ENCODE peak calls at places on chromosome 11, in five cellular contexts. K, Y, F, G and T are unnamed samples.

GRCh38 chr11:67406420-67406968 is 2.6 kb downstream of the TBC1D10C start:
- DNase-seq in F (no peak), G (no peak), Y (no peak), K (no peak), T (no peak)

GRCh38 chr11:124804884-124805283 is 4.7 kb upstream of the MSANTD2 start:
- DNase-seq in F (no peak), G (no peak), Y (no peak), K (no peak), T (no peak)

GRCh38 chr11:72833083-72833733 is 19.0 kb downstream of the ATG16L2 start:
- DNase-seq in F (no peak), K (no peak), G (no peak), Y (no peak), T (no peak)

GRCh38 chr11:12889243-12889642 is 119.9 kb upstream of the RASSF10 start:
- DNase-seq in K (no peak), F (no peak), Y (no peak), G (peak; percentile 67), T (no peak)

GRCh38 chr11:119797137-119797611 is 68.2 kb upstream of the NECTIN1 start:
- DNase-seq in F (no peak), G (no peak), K (no peak), Y (no peak), T (no peak)

GRCh38 chr11:8733847-8734246 is 51.3 kb downstream of the RPL27A start:
- DNase-seq in G (no peak), F (no peak), K (peak; percentile 88), Y (no peak), T (no peak)

GRCh38 chr11:72069787-72070251 is 10.5 kb downstream of the NUMA1 start:
- DNase-seq in K (peak; percentile 71), G (peak; percentile 84), F (peak; percentile 42), Y (no peak), T (peak; percentile 87)

GRCh38 chr11:110011595-110011994 is 81.6 kb upstream of the ZC3H12C start:
- DNase-seq in Y (no peak), K (no peak), F (no peak), G (no peak), T (no peak)

GRCh38 chr11:130070829-130071205 is 1.1 kb downstream of the APLP2 start:
- DNase-seq in F (no peak), Y (no peak), K (peak; percentile 55), G (peak; percentile 36), T (no peak)

GRCh38 chr11:119585038-119585666 is 143.8 kb downstream of the NECTIN1 start:
- DNase-seq in G (no peak), F (peak; percentile 76), K (peak; percentile 66), Y (no peak), T (no peak)

GRCh38 chr11:127445476-127445875 is 444.9 kb upstream of the KIRREL3 start:
- DNase-seq in Y (no peak), F (no peak), G (no peak), K (peak; percentile 8), T (no peak)

GRCh38 chr11:62599909-62600308 is 1.8 kb downstream of the MTA2 start:
- DNase-seq in K (peak; percentile 31), Y (no peak), F (no peak), G (no peak), T (no peak)
- H3K9ac ChIP-seq in K (peak overlapping the region; percentile 66), Y (no peak overlapping the region), F (no peak overlapping the region), G (peak overlapping the region; percentile 90), T (peak overlapping the region; percentile 2)

GRCh38 chr11:131895865-131896264 is 525.5 kb downstream of the NTM start:
- DNase-seq in Y (no peak), G (no peak), F (no peak), K (no peak), T (no peak)

GRCh38 chr11:131893103-131893502 is 522.7 kb downstream of the NTM start:
- DNase-seq in Y (no peak), G (no peak), K (no peak), F (no peak), T (no peak)

GRCh38 chr11:131894615-131895544 is 524.5 kb downstream of the NTM start:
- DNase-seq in K (no peak), Y (no peak), F (no peak), G (no peak), T (no peak)

GRCh38 chr11:131897247-131897646 is 526.8 kb downstream of the NTM start:
- DNase-seq in F (no peak), G (no peak), K (no peak), Y (no peak), T (no peak)

GRCh38 chr11:131893988-131894387 is 523.6 kb downstream of the NTM start:
- DNase-seq in F (no peak), Y (no peak), K (no peak), G (no peak), T (no peak)
- H4K8ac ChIP-seq in F (no peak overlapping the region), Y (no peak overlapping the region), K (no peak overlapping the region), G (no peak overlapping the region), T (no peak overlapping the region)

DNA sequence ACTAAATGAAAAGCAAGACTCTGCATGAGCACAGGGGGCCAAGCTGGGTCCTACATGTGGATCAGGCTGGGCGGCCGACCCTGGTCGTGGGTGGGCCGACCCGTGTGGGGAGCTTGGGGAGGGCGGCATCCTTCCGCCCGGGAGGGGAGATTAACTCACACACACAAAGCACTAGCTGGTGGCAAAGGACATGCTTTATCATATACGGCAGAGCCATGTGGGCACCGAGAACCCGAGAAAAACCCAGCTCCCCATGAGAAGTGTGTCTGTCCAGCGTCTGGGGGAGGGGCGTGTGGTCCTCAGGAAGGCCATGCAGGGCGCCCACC is 39.3 kb upstream of the TOLLIP start:
- DNase-seq in G (no peak), F (peak; percentile 25), Y (no peak), K (no peak), T (no peak)
- H2AK5ac ChIP-seq in G (no peak overlapping the region), F (no peak overlapping the region), Y (no peak overlapping the region), K (no peak overlapping the region), T (no peak overlapping the region)

DNA sequence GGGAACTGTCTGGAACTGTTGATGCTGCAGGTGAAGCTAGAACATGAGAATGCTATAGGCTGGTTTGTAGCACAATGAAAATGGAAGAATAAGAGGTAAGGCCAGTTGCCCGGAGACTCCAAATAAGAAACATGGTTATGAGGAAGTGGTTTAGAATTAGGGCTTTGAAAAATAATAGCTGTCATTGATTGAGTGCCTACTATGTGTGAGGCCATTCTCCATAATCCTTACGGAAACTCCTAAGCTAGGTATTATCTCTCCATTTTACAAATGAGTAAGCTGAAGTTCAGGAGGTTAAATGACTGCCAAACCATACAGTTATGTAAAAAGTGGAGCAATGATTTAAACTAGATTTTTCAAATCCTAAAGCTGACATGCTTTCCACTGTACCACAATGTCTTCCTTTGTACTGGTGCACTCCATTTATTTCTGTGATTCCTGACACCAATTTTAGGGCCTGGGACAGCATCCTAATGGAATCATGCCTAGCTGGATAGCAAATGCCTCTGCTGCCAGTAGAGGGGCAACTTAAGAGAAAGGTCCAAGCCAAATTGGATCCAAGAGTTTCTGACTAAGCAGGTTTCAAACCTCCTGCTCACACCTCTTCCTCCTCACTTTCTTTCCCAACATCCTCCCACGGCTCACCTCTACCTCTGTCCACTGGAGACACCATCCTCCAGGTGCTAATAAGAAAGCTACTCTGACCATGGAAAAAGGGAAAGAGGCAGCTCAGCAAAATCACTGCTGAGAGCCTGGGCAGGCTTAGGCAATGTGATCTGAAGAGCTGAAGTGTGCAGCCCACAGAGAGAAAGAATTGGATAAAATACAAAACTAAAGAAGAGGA is 46.9 kb upstream of the PICALM start:
- DNase-seq in G (peak; percentile 62), K (peak; percentile 5), Y (no peak), F (no peak), T (no peak)
- H3K9ac ChIP-seq in G (peak overlapping the region; percentile 12), K (no peak overlapping the region), Y (no peak overlapping the region), F (no peak overlapping the region), T (no peak overlapping the region)

GRCh38 chr11:1879342-1879940 is 12.3 kb downstream of the PRR33 start:
- DNase-seq in Y (no peak), G (no peak), K (no peak), F (no peak), T (no peak)
- H4K8ac ChIP-seq in Y (peak overlapping the region; percentile 51), G (no peak overlapping the region), K (no peak overlapping the region), F (no peak overlapping the region), T (peak overlapping the region; percentile 28)

GRCh38 chr11:65779919-65780769 is 632 bp downstream of the AP5B1 start:
- DNase-seq in K (peak; percentile 92), Y (peak; percentile 70), F (peak; percentile 91), G (peak; percentile 67), T (peak; percentile 84)

GRCh38 chr11:65779669-65779918 is 1.2 kb downstream of the AP5B1 start:
- DNase-seq in K (no peak), G (no peak), F (no peak), Y (no peak), T (peak; percentile 54)

GRCh38 chr11:65781152-65781961 is 581 bp upstream of the AP5B1 start:
- DNase-seq in F (peak; percentile 70), G (no peak), K (peak; percentile 67), Y (no peak), T (peak; percentile 99)

GRCh38 chr11:65781962-65782815 is 1.4 kb upstream of the AP5B1 start:
- DNase-seq in Y (no peak), K (no peak), F (no peak), G (no peak), T (peak; percentile 63)

DNA sequence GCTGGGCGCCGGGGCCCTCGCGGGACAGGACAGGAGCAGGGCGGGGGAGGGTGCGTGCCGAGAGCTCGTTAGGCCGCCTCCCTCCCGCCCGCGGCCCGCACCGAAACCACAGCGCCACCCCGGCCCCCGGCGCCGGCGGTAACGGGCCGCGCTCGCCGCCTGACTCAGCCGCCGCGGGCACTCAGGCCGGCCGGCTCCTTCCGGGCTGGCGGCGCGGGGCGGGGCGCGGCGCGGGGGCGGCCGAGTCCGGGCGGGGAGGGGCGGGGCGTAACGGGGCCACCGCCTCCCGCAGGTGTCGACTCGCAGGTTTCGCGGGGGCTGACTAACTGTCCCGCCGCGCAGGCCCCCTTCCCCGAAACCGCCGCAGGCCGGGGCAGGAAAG is at the start of gene AP5B1:
- DNase-seq in F (peak; percentile 70), G (peak; percentile 41), K (peak; percentile 44), Y (no peak), T (peak; percentile 86)
- H2AK5ac ChIP-seq in F (no peak within 1 kb of the TSS), G (peak within 1 kb of the TSS; percentile 96), K (no peak within 1 kb of the TSS), Y (no peak within 1 kb of the TSS), T (peak within 1 kb of the TSS; percentile 96)

GRCh38 chr11:75474240-75474639 is 41.2 kb upstream of the KLHL35 start:
- DNase-seq in G (peak; percentile 20), F (no peak), K (no peak), Y (no peak), T (no peak)
- H3K9ac ChIP-seq in G (no peak overlapping the region), F (no peak overlapping the region), K (no peak overlapping the region), Y (no peak overlapping the region), T (no peak overlapping the region)

GRCh38 chr11:15970506-15971214 is 385.7 kb downstream of the SOX6 start:
- DNase-seq in G (no peak), K (no peak), Y (no peak), F (no peak), T (no peak)
- H4K8ac ChIP-seq in G (no peak overlapping the region), K (no peak overlapping the region), Y (no peak overlapping the region), F (no peak overlapping the region), T (no peak overlapping the region)